ENCODE peak calls at places on chromosomes 7 and 10, in four cellular contexts. G is spleen, F is AG04450, S is AG09309. X is an unnamed sample.
A peak's percentile ranks its signal among the peaks of the same experiment; 100 is the strongest.

GRCh38 chr7:44408596-44408995 is 81.9 kb downstream of the NUDCD3 start:
- DNase-seq in G (no peak), F (no peak), S (no peak), X (no peak)

GRCh38 chr7:34135924-34136323 is 230.6 kb downstream of the BMPER start:
- DNase-seq in G (no peak), F (no peak), S (no peak), X (no peak)

GRCh38 chr7:14045651-14046050 is 56.2 kb upstream of the ETV1 start:
- DNase-seq in G (no peak), F (no peak), S (no peak), X (no peak)

GRCh38 chr10:104680467-104681401 is 39.6 kb downstream of the SORCS3 start:
- DNase-seq in G (no peak), F (no peak), S (no peak), X (no peak)

GRCh38 chr7:36040679-36041078 is 112.4 kb upstream of the EEPD1 start:
- DNase-seq in G (no peak), F (no peak), S (no peak), X (no peak)

GRCh38 chr7:85115006-85115405 is 71.8 kb downstream of the SEMA3D start:
- DNase-seq in G (no peak), F (no peak), S (no peak), X (no peak)

GRCh38 chr10:89100680-89101079 is 106.4 kb downstream of the CH25H start:
- DNase-seq in G (no peak), F (no peak), S (peak; percentile 51), X (no peak)

GRCh38 chr7:131336956-131337355 is 9.3 kb downstream of the MKLN1 start:
- DNase-seq in G (no peak), F (no peak), S (no peak), X (no peak)

GRCh38 chr10:24820616-24821015 is 96.9 kb upstream of the ARHGAP21 start:
- DNase-seq in G (no peak), F (no peak), S (no peak), X (no peak)

GRCh38 chr10:88553116-88553752 is 29.9 kb downstream of the RNLS start:
- DNase-seq in G (no peak), F (peak; percentile 61), S (peak; percentile 82), X (peak; percentile 25)

GRCh38 chr10:73076361-73077183 is 20.1 kb downstream of the P4HA1 start:
- DNase-seq in G (no peak), F (peak; percentile 62), S (no peak), X (peak; percentile 68)

GRCh38 chr10:76732306-76732705 is 905.3 kb downstream of the KCNMA1 start:
- DNase-seq in G (no peak), F (no peak), S (no peak), X (no peak)

GRCh38 chr10:48477181-48477580 is 127.7 kb downstream of the ARHGAP22 start:
- DNase-seq in G (no peak), F (no peak), S (no peak), X (no peak)

GRCh38 chr7:47580175-47580701 is 1.7 kb downstream of the TNS3 start:
- DNase-seq in G (no peak), F (no peak), S (no peak), X (no peak)

GRCh38 chr10:14556285-14556956 is 218.3 kb downstream of the FAM107B start:
- DNase-seq in G (peak; percentile 83), F (no peak), S (no peak), X (no peak)

GRCh38 chr10:68562666-68563522 is 2.8 kb downstream of the TET1 start:
- DNase-seq in G (no peak), F (no peak), S (no peak), X (no peak)

GRCh38 chr10:110323503-110323902 is 18.8 kb upstream of the SMNDC1 start:
- DNase-seq in G (no peak), F (peak; percentile 61), S (peak; percentile 76), X (no peak)

GRCh38 chr7:82633592-82633991 is 190.0 kb upstream of the CACNA2D1 start:
- DNase-seq in G (no peak), F (no peak), S (no peak), X (no peak)

GRCh38 chr10:8073696-8074416 is 19.4 kb downstream of the GATA3 start:
- DNase-seq in G (no peak), F (no peak), S (no peak), X (no peak)

GRCh38 chr7:144513332-144513731 is 109.8 kb upstream of the NOBOX start:
- DNase-seq in G (no peak), F (no peak), S (no peak), X (no peak)

GRCh38 chr10:80163741-80164341 is 31.3 kb downstream of the PLAC9 start:
- DNase-seq in G (no peak), F (peak; percentile 36), S (no peak), X (no peak)

GRCh38 chr10:71714592-71714991 is 5.0 kb downstream of the C10orf105 start:
- DNase-seq in G (no peak), F (no peak), S (no peak), X (no peak)
- H3K4me3 ChIP-seq in G (no peak overlapping the region), F (no peak overlapping the region), S (no peak overlapping the region), X (no peak overlapping the region)

DNA sequence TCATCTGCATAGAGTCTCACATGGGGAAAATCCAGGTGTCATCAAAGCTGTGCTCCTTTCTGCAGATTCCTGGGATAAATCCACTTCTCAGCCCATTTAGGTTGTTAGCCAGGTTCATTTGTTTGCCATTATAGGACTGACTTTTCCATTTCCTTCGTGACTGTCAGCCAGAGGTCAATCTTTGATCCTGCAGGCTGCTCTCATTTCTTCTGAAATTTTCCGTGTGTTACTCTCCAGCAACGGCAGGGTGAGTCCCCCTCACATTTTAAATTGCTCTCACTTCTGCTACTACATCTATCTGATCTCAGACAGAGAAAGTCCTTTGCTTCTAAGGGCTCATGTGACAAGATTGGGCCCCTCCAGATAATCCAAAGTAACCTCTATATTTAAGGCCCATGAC is 150.7 kb upstream of the BET1 start:
- DNase-seq in G (no peak), F (no peak), S (no peak), X (no peak)
- TF ChIP-seq CTCF in G (no peak), F (no peak), S (no peak), X (no peak)

DNA sequence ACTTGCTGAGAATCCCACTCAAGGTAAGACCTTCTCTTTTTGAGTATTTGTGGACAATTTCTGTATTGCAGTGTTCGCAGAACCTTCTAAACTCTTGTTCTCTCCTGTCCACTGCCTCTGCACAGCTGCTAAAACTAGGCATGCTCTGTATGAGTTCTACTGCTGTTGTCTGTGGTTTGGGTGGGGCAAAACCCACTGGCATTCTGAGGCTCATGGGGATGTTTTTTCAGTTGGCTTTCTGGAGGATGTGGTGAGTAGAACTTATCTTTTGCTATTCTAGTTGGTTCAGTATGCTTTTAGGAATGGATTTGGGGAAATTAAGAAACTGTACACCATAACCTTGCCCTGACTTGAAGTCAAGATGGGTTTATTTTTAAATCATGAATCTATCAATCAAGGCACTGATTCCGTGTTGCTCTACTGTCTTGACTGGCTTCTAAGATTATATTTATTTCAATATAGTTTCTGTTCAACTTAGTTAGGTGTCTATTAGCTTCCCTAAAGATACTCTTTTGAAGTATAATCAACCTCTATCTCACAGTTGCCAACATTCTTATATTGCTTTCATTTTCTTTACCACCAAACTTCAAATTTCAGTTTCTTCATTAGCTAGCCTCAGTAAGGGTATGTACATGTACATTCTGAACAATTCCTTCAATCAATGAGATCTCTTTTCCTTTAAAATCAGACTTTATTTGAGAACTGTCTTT is 25.0 kb upstream of the C1GALT1 start:
- DNase-seq in G (no peak), F (peak; percentile 8), S (peak; percentile 82), X (no peak)
- H3K4me3 ChIP-seq in G (peak overlapping the region; percentile 5), F (peak overlapping the region; percentile 8), S (peak overlapping the region; percentile 31), X (no peak overlapping the region)

GRCh38 chr7:12436126-12436525 is 32.5 kb upstream of the VWDE start:
- DNase-seq in G (no peak), F (no peak), S (no peak), X (no peak)

GRCh38 chr7:12431886-12432285 is 28.2 kb upstream of the VWDE start:
- DNase-seq in G (no peak), F (no peak), S (no peak), X (no peak)

GRCh38 chr7:12434012-12434642 is 30.5 kb upstream of the VWDE start:
- DNase-seq in G (no peak), F (no peak), S (no peak), X (no peak)

GRCh38 chr7:12440229-12440628 is 36.6 kb upstream of the VWDE start:
- DNase-seq in G (no peak), F (no peak), S (no peak), X (no peak)

GRCh38 chr7:12436896-12437535 is 33.4 kb upstream of the VWDE start:
- DNase-seq in G (no peak), F (no peak), S (no peak), X (no peak)
- TF ChIP-seq CTCF in G (no peak), F (peak; percentile 24), S (peak; percentile 9), X (peak; percentile 38)

DNA sequence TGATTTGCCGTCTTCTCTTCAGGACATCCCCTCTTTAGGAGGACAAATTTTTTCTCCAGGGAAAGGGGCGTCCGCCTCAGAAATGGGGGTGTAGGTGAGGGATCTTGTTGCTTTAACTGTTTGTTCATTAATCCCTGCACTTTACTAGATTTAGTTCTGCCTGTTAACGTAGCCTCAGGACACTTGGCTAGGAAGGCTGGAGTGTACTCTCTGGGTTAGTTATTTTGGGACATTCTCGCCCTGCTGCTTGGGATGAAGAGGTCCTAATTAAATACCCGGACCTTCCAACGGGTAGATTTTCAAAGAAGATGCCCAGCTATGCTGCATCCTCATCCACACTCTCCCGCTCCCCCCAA is 552 bp upstream of the ZNF365 start:
- DNase-seq in G (no peak), F (no peak), S (no peak), X (no peak)
- H3K4me3 ChIP-seq in G (peak overlapping the region; percentile 35), F (peak overlapping the region; percentile 68), S (peak overlapping the region; percentile 69), X (peak overlapping the region; percentile 63)

GRCh38 chr7:30452278-30452930 is 26.2 kb downstream of the NOD1 start:
- DNase-seq in G (no peak), F (no peak), S (no peak), X (no peak)

GRCh38 chr7:30453016-30453415 is 25.6 kb downstream of the NOD1 start:
- DNase-seq in G (no peak), F (no peak), S (no peak), X (no peak)

GRCh38 chr7:30451539-30452277 is 26.9 kb downstream of the NOD1 start:
- DNase-seq in G (no peak), F (no peak), S (no peak), X (no peak)

GRCh38 chr7:30450983-30451497 is 27.5 kb downstream of the NOD1 start:
- DNase-seq in G (no peak), F (no peak), S (no peak), X (no peak)

DNA sequence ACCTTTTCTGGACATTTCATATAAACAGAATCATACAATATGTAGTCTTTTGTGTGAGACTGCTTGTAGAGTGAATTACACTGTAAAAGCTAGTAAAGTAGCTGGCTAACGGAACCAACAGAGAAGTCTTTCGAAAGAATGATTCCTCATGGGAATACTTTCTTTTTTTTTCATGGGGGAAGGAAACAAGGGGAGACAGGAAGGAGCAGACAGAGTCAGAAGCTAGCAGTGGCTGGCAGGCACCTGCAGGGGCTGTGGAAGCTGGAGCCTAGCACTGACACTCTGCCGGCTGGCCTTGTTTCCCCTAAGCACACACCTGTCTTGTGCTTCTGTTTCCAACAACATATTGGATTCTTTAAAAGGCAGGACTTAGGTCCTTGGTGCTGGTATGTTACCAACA is 24.7 kb downstream of the NOD1 start:
- DNase-seq in G (no peak), F (no peak), S (no peak), X (no peak)
- TF ChIP-seq CTCF in G (no peak), F (no peak), S (no peak), X (no peak)

GRCh38 chr10:63396123-63396719 is 69.6 kb downstream of the JMJD1C start:
- DNase-seq in G (no peak), F (no peak), S (no peak), X (no peak)
- H3K4me3 ChIP-seq in G (no peak overlapping the region), F (no peak overlapping the region), S (no peak overlapping the region), X (no peak overlapping the region)